ENCODE peak calls at places on chromosomes 1 and 21, in seven cellular contexts. One of them, this sample, is unnamed.

GRCh38 chr1:201258763-201259230 is 24.5 kb upstream of the PKP1 start:
- DNase-seq in GM12892: no peak
- DNase-seq in mucosa of descending colon: no peak
- DNase-seq in Caki2: no peak
- DNase-seq in A549: no peak
- DNase-seq in stimulated activated CD8-positive, alpha-beta memory T cell treated with anti-CD3 and anti-CD28 coated beads, Interleukin-7, amount 100 ng/mL, for 1 hour: no peak
- DNase-seq in stomach: no peak
- DNase-seq in this sample: no peak

GRCh38 chr1:176450526-176450925 is 12.4 kb upstream of the PAPPA2 start:
- DNase-seq in GM12892: no peak
- DNase-seq in mucosa of descending colon: no peak
- DNase-seq in Caki2: peak
- DNase-seq in A549: no peak
- DNase-seq in stimulated activated CD8-positive, alpha-beta memory T cell treated with anti-CD3 and anti-CD28 coated beads, Interleukin-7, amount 100 ng/mL, for 1 hour: no peak
- DNase-seq in stomach: no peak
- DNase-seq in this sample: no peak

GRCh38 chr1:52677407-52677806 is 20.7 kb downstream of the COA7 start:
- DNase-seq in GM12892: no peak
- DNase-seq in mucosa of descending colon: no peak
- DNase-seq in Caki2: no peak
- DNase-seq in A549: no peak
- DNase-seq in stimulated activated CD8-positive, alpha-beta memory T cell treated with anti-CD3 and anti-CD28 coated beads, Interleukin-7, amount 100 ng/mL, for 1 hour: no peak
- DNase-seq in stomach: peak
- DNase-seq in this sample: no peak

GRCh38 chr1:110383311-110383990 is 7.4 kb downstream of the SLC16A4 start:
- DNase-seq in GM12892: no peak
- DNase-seq in mucosa of descending colon: no peak
- DNase-seq in Caki2: peak
- DNase-seq in A549: peak
- DNase-seq in stimulated activated CD8-positive, alpha-beta memory T cell treated with anti-CD3 and anti-CD28 coated beads, Interleukin-7, amount 100 ng/mL, for 1 hour: no peak
- DNase-seq in stomach: no peak
- DNase-seq in this sample: no peak

GRCh38 chr21:30348506-30348905 is at the start of gene KRTAP23-1:
- DNase-seq in GM12892: no peak
- DNase-seq in mucosa of descending colon: no peak
- DNase-seq in Caki2: no peak
- DNase-seq in A549: no peak
- DNase-seq in stimulated activated CD8-positive, alpha-beta memory T cell treated with anti-CD3 and anti-CD28 coated beads, Interleukin-7, amount 100 ng/mL, for 1 hour: no peak
- DNase-seq in stomach: no peak
- DNase-seq in this sample: no peak

GRCh38 chr1:16260814-16261213 is 23.8 kb upstream of the CPLANE2 start:
- DNase-seq in GM12892: no peak
- DNase-seq in mucosa of descending colon: no peak
- DNase-seq in Caki2: no peak
- DNase-seq in A549: no peak
- DNase-seq in stimulated activated CD8-positive, alpha-beta memory T cell treated with anti-CD3 and anti-CD28 coated beads, Interleukin-7, amount 100 ng/mL, for 1 hour: no peak
- DNase-seq in stomach: no peak
- DNase-seq in this sample: no peak

GRCh38 chr1:174068000-174068399 is 45.8 kb upstream of the RC3H1 start:
- DNase-seq in GM12892: no peak
- DNase-seq in mucosa of descending colon: no peak
- DNase-seq in Caki2: no peak
- DNase-seq in A549: no peak
- DNase-seq in stimulated activated CD8-positive, alpha-beta memory T cell treated with anti-CD3 and anti-CD28 coated beads, Interleukin-7, amount 100 ng/mL, for 1 hour: no peak
- DNase-seq in stomach: no peak
- DNase-seq in this sample: no peak

GRCh38 chr1:45221716-45222115 is 15.3 kb upstream of the ZSWIM5 start:
- DNase-seq in GM12892: no peak
- DNase-seq in mucosa of descending colon: no peak
- DNase-seq in Caki2: no peak
- DNase-seq in A549: no peak
- DNase-seq in stimulated activated CD8-positive, alpha-beta memory T cell treated with anti-CD3 and anti-CD28 coated beads, Interleukin-7, amount 100 ng/mL, for 1 hour: no peak
- DNase-seq in stomach: no peak
- DNase-seq in this sample: no peak

GRCh38 chr1:147156643-147157042 is 15.6 kb downstream of the PRKAB2 start:
- DNase-seq in GM12892: no peak
- DNase-seq in mucosa of descending colon: no peak
- DNase-seq in Caki2: no peak
- DNase-seq in A549: no peak
- DNase-seq in stimulated activated CD8-positive, alpha-beta memory T cell treated with anti-CD3 and anti-CD28 coated beads, Interleukin-7, amount 100 ng/mL, for 1 hour: no peak
- DNase-seq in stomach: no peak
- DNase-seq in this sample: no peak

GRCh38 chr1:156752843-156753486 is 1.5 kb upstream of the HDGF start:
- DNase-seq in GM12892: no peak
- DNase-seq in mucosa of descending colon: no peak
- DNase-seq in Caki2: no peak
- DNase-seq in A549: peak
- DNase-seq in stimulated activated CD8-positive, alpha-beta memory T cell treated with anti-CD3 and anti-CD28 coated beads, Interleukin-7, amount 100 ng/mL, for 1 hour: no peak
- DNase-seq in stomach: no peak
- DNase-seq in this sample: no peak

GRCh38 chr1:40030528-40031135 is 9.9 kb upstream of the CAP1 start:
- DNase-seq in GM12892: no peak
- DNase-seq in mucosa of descending colon: no peak
- DNase-seq in Caki2: no peak
- DNase-seq in A549: no peak
- DNase-seq in stimulated activated CD8-positive, alpha-beta memory T cell treated with anti-CD3 and anti-CD28 coated beads, Interleukin-7, amount 100 ng/mL, for 1 hour: no peak
- DNase-seq in stomach: no peak
- DNase-seq in this sample: no peak

GRCh38 chr21:30439975-30440374 is at the start of gene KRTAP15-1:
- DNase-seq in GM12892: no peak
- DNase-seq in mucosa of descending colon: no peak
- DNase-seq in Caki2: no peak
- DNase-seq in A549: no peak
- DNase-seq in stimulated activated CD8-positive, alpha-beta memory T cell treated with anti-CD3 and anti-CD28 coated beads, Interleukin-7, amount 100 ng/mL, for 1 hour: no peak
- DNase-seq in stomach: no peak
- DNase-seq in this sample: no peak

GRCh38 chr1:169510060-169510459 is 24.3 kb upstream of the SLC19A2 start:
- DNase-seq in GM12892: no peak
- DNase-seq in mucosa of descending colon: no peak
- DNase-seq in Caki2: no peak
- DNase-seq in A549: no peak
- DNase-seq in stimulated activated CD8-positive, alpha-beta memory T cell treated with anti-CD3 and anti-CD28 coated beads, Interleukin-7, amount 100 ng/mL, for 1 hour: no peak
- DNase-seq in stomach: no peak
- DNase-seq in this sample: no peak

GRCh38 chr1:22799971-22800370 is 89.3 kb downstream of the EPHB2 start:
- DNase-seq in GM12892: no peak
- DNase-seq in mucosa of descending colon: no peak
- DNase-seq in Caki2: no peak
- DNase-seq in A549: no peak
- DNase-seq in stimulated activated CD8-positive, alpha-beta memory T cell treated with anti-CD3 and anti-CD28 coated beads, Interleukin-7, amount 100 ng/mL, for 1 hour: no peak
- DNase-seq in stomach: no peak
- DNase-seq in this sample: no peak

GRCh38 chr1:207020016-207020708 is 12.4 kb downstream of the C1orf116 start:
- DNase-seq in GM12892: no peak
- DNase-seq in mucosa of descending colon: no peak
- DNase-seq in Caki2: no peak
- DNase-seq in A549: peak
- DNase-seq in stimulated activated CD8-positive, alpha-beta memory T cell treated with anti-CD3 and anti-CD28 coated beads, Interleukin-7, amount 100 ng/mL, for 1 hour: no peak
- DNase-seq in stomach: peak
- DNase-seq in this sample: no peak

GRCh38 chr1:216929870-216930582 is 206.8 kb upstream of the ESRRG start:
- DNase-seq in GM12892: no peak
- DNase-seq in mucosa of descending colon: no peak
- DNase-seq in Caki2: peak
- DNase-seq in A549: no peak
- DNase-seq in stimulated activated CD8-positive, alpha-beta memory T cell treated with anti-CD3 and anti-CD28 coated beads, Interleukin-7, amount 100 ng/mL, for 1 hour: no peak
- DNase-seq in stomach: no peak
- DNase-seq in this sample: no peak

GRCh38 chr1:26287033-26287711 is 7.3 kb downstream of the SH3BGRL3 start:
- DNase-seq in GM12892: peak
- DNase-seq in mucosa of descending colon: peak
- DNase-seq in Caki2: no peak
- DNase-seq in A549: no peak
- DNase-seq in stimulated activated CD8-positive, alpha-beta memory T cell treated with anti-CD3 and anti-CD28 coated beads, Interleukin-7, amount 100 ng/mL, for 1 hour: no peak
- DNase-seq in stomach: peak
- DNase-seq in this sample: peak

GRCh38 chr1:222124602-222125001 is 382.7 kb upstream of the DUSP10 start:
- DNase-seq in GM12892: no peak
- DNase-seq in mucosa of descending colon: no peak
- DNase-seq in Caki2: no peak
- DNase-seq in A549: no peak
- DNase-seq in stimulated activated CD8-positive, alpha-beta memory T cell treated with anti-CD3 and anti-CD28 coated beads, Interleukin-7, amount 100 ng/mL, for 1 hour: no peak
- DNase-seq in stomach: no peak
- DNase-seq in this sample: no peak

GRCh38 chr1:32753532-32754281 is 51.1 kb upstream of the SYNC start:
- DNase-seq in GM12892: peak
- DNase-seq in mucosa of descending colon: peak
- DNase-seq in Caki2: peak
- DNase-seq in A549: no peak
- DNase-seq in stimulated activated CD8-positive, alpha-beta memory T cell treated with anti-CD3 and anti-CD28 coated beads, Interleukin-7, amount 100 ng/mL, for 1 hour: peak
- DNase-seq in stomach: peak
- DNase-seq in this sample: peak

GRCh38 chr1:90717356-90717664 is 208 bp upstream of the BARHL2 start:
- DNase-seq in GM12892: no peak
- DNase-seq in mucosa of descending colon: no peak
- DNase-seq in Caki2: no peak
- DNase-seq in A549: no peak
- DNase-seq in stimulated activated CD8-positive, alpha-beta memory T cell treated with anti-CD3 and anti-CD28 coated beads, Interleukin-7, amount 100 ng/mL, for 1 hour: no peak
- DNase-seq in stomach: no peak
- DNase-seq in this sample: no peak

GRCh38 chr1:175390522-175391247 is 198.1 kb upstream of the KIAA0040 start:
- DNase-seq in GM12892: no peak
- DNase-seq in mucosa of descending colon: no peak
- DNase-seq in Caki2: no peak
- DNase-seq in A549: no peak
- DNase-seq in stimulated activated CD8-positive, alpha-beta memory T cell treated with anti-CD3 and anti-CD28 coated beads, Interleukin-7, amount 100 ng/mL, for 1 hour: no peak
- DNase-seq in stomach: no peak
- DNase-seq in this sample: no peak

GRCh38 chr1:95990033-95990432 is 731.6 kb upstream of the PTBP2 start:
- DNase-seq in GM12892: no peak
- DNase-seq in mucosa of descending colon: no peak
- DNase-seq in Caki2: no peak
- DNase-seq in A549: no peak
- DNase-seq in stimulated activated CD8-positive, alpha-beta memory T cell treated with anti-CD3 and anti-CD28 coated beads, Interleukin-7, amount 100 ng/mL, for 1 hour: no peak
- DNase-seq in stomach: no peak
- DNase-seq in this sample: no peak

GRCh38 chr1:201042663-201043461 is 19.3 kb upstream of the KIF21B start:
- DNase-seq in GM12892: peak
- DNase-seq in mucosa of descending colon: no peak
- DNase-seq in Caki2: peak
- DNase-seq in A549: peak
- DNase-seq in stimulated activated CD8-positive, alpha-beta memory T cell treated with anti-CD3 and anti-CD28 coated beads, Interleukin-7, amount 100 ng/mL, for 1 hour: peak
- DNase-seq in stomach: peak
- DNase-seq in this sample: peak

GRCh38 chr1:5998906-5999301 is 6.7 kb upstream of the NPHP4 start:
- DNase-seq in GM12892: no peak
- DNase-seq in mucosa of descending colon: peak
- DNase-seq in Caki2: no peak
- DNase-seq in A549: no peak
- DNase-seq in stimulated activated CD8-positive, alpha-beta memory T cell treated with anti-CD3 and anti-CD28 coated beads, Interleukin-7, amount 100 ng/mL, for 1 hour: no peak
- DNase-seq in stomach: no peak
- DNase-seq in this sample: no peak

GRCh38 chr1:17330856-17331255 is 22.9 kb downstream of the PADI4 start:
- DNase-seq in GM12892: no peak
- DNase-seq in mucosa of descending colon: no peak
- DNase-seq in Caki2: no peak
- DNase-seq in A549: no peak
- DNase-seq in stimulated activated CD8-positive, alpha-beta memory T cell treated with anti-CD3 and anti-CD28 coated beads, Interleukin-7, amount 100 ng/mL, for 1 hour: no peak
- DNase-seq in stomach: no peak
- DNase-seq in this sample: no peak

GRCh38 chr1:59570524-59570923 is 244.2 kb upstream of the HOOK1 start:
- DNase-seq in GM12892: no peak
- DNase-seq in mucosa of descending colon: no peak
- DNase-seq in Caki2: no peak
- DNase-seq in A549: no peak
- DNase-seq in stimulated activated CD8-positive, alpha-beta memory T cell treated with anti-CD3 and anti-CD28 coated beads, Interleukin-7, amount 100 ng/mL, for 1 hour: no peak
- DNase-seq in stomach: no peak
- DNase-seq in this sample: peak

GRCh38 chr1:203480084-203480483 is 4.5 kb downstream of the PRELP start:
- DNase-seq in GM12892: no peak
- DNase-seq in mucosa of descending colon: no peak
- DNase-seq in Caki2: no peak
- DNase-seq in A549: no peak
- DNase-seq in stimulated activated CD8-positive, alpha-beta memory T cell treated with anti-CD3 and anti-CD28 coated beads, Interleukin-7, amount 100 ng/mL, for 1 hour: no peak
- DNase-seq in stomach: no peak
- DNase-seq in this sample: no peak

This sample was measured in B cell.